ENCODE peak calls at places on chromosomes 11 and 22, in six cellular contexts. L, R, G, C, X and T are unnamed samples.
A peak's percentile ranks its signal among the peaks of the same experiment; 100 is the strongest.

GRCh38 chr11:128720522-128720985 is 26.7 kb downstream of the FLI1 start:
- DNase-seq in L (no peak), R (no peak), G (no peak), C (no peak), X (no peak), T (no peak)

GRCh38 chr22:26740253-26740652 is 82.9 kb downstream of the MIAT start:
- DNase-seq in L (peak; percentile 33), R (no peak), G (no peak), C (no peak), X (no peak), T (no peak)

GRCh38 chr11:68946416-68947090 is 34.2 kb downstream of the MRGPRD start:
- DNase-seq in L (no peak), R (peak; percentile 63), G (peak; percentile 52), C (no peak), X (peak; percentile 42), T (no peak)

GRCh38 chr22:25630446-25630845 is 66.0 kb downstream of the GRK3 start:
- DNase-seq in L (no peak), R (no peak), G (no peak), C (no peak), X (no peak), T (no peak)

GRCh38 chr11:85787809-85788805 is 22.8 kb downstream of the SYTL2 start:
- DNase-seq in L (no peak), R (no peak), G (no peak), C (peak; percentile 25), X (no peak), T (peak; percentile 90)

GRCh38 chr11:59266491-59266890 is 53.8 kb upstream of the MPEG1 start:
- DNase-seq in L (no peak), R (peak; percentile 71), G (no peak), C (no peak), X (no peak), T (no peak)

GRCh38 chr11:119483881-119484371 is 61.0 kb upstream of the THY1 start:
- DNase-seq in L (no peak), R (no peak), G (no peak), C (peak; percentile 10), X (no peak), T (no peak)

GRCh38 chr22:37659066-37659896 is 758 bp downstream of the PDXP start:
- DNase-seq in L (no peak), R (no peak), G (no peak), C (peak; percentile 64), X (no peak), T (peak; percentile 96)

GRCh38 chr22:27686534-27686933 is 115.0 kb downstream of the MN1 start:
- DNase-seq in L (no peak), R (peak; percentile 20), G (no peak), C (peak; percentile 85), X (peak; percentile 17), T (peak; percentile 36)

GRCh38 chr22:47044722-47045545 is 282.5 kb downstream of the TBC1D22A start:
- DNase-seq in L (no peak), R (no peak), G (no peak), C (no peak), X (no peak), T (no peak)

GRCh38 chr11:108870373-108871020 is 205.6 kb downstream of the DDX10 start:
- DNase-seq in L (no peak), R (no peak), G (peak; percentile 50), C (no peak), X (peak; percentile 47), T (no peak)

GRCh38 chr11:116837231-116838091 is at the start of gene APOA1:
- DNase-seq in L (no peak), R (no peak), G (no peak), C (no peak), X (no peak), T (peak; percentile 75)

GRCh38 chr11:235998-236773 is at the start of gene SIRT3:
- DNase-seq in L (peak; percentile 79), R (peak; percentile 92), G (no peak), C (peak; percentile 90), X (peak; percentile 49), T (peak; percentile 92)

GRCh38 chr11:9765320-9766101 is 101.6 kb downstream of the SWAP70 start:
- DNase-seq in L (peak; percentile 39), R (no peak), G (peak; percentile 97), C (peak; percentile 33), X (peak; percentile 23), T (no peak)

GRCh38 chr11:4092031-4092430 is 2.6 kb upstream of the RRM1 start:
- DNase-seq in L (no peak), R (no peak), G (no peak), C (no peak), X (no peak), T (no peak)

GRCh38 chr22:37018815-37019308 is 385 bp downstream of the TST start:
- DNase-seq in L (peak; percentile 41), R (peak; percentile 28), G (no peak), C (peak; percentile 57), X (no peak), T (peak; percentile 68)

GRCh38 chr11:90589735-90590134 is 366.9 kb upstream of the CHORDC1 start:
- DNase-seq in L (no peak), R (no peak), G (no peak), C (no peak), X (no peak), T (no peak)

GRCh38 chr11:36316049-36316448 is 20.0 kb downstream of the PRR5L start:
- DNase-seq in L (no peak), R (no peak), G (no peak), C (no peak), X (no peak), T (no peak)

GRCh38 chr11:2221591-2221990 is 48.8 kb downstream of the ASCL2 start:
- DNase-seq in L (no peak), R (no peak), G (no peak), C (no peak), X (no peak), T (no peak)

GRCh38 chr22:48713266-48714205 is 1114.1 kb downstream of the BRD1 start:
- DNase-seq in L (no peak), R (no peak), G (no peak), C (no peak), X (no peak), T (no peak)

GRCh38 chr22:42974223-42974622 is 40.7 kb downstream of the PACSIN2 start:
- DNase-seq in L (no peak), R (no peak), G (no peak), C (no peak), X (no peak), T (peak; percentile 53)

GRCh38 chr11:64608636-64609035 is 17.6 kb downstream of the SLC22A12 start:
- DNase-seq in L (no peak), R (no peak), G (no peak), C (no peak), X (no peak), T (no peak)

GRCh38 chr11:20042025-20042639 is 118.1 kb downstream of the DBX1 start:
- DNase-seq in L (no peak), R (no peak), G (no peak), C (no peak), X (no peak), T (no peak)

GRCh38 chr11:121225402-121225801 is 67.2 kb upstream of the SC5D start:
- DNase-seq in L (no peak), R (no peak), G (no peak), C (no peak), X (no peak), T (peak; percentile 67)

GRCh38 chr11:93986716-93987115 is 34.4 kb upstream of the HEPHL1 start:
- DNase-seq in L (no peak), R (peak; percentile 46), G (no peak), C (peak; percentile 69), X (no peak), T (peak; percentile 2)

GRCh38 chr11:76048763-76049162 is 157.5 kb downstream of the WNT11 start:
- DNase-seq in L (no peak), R (no peak), G (no peak), C (peak; percentile 68), X (no peak), T (no peak)

GRCh38 chr22:19884954-19885751 is 30.5 kb upstream of the GNB1L start:
- DNase-seq in L (no peak), R (no peak), G (no peak), C (peak; percentile 8), X (no peak), T (no peak)

GRCh38 chr11:69836401-69836800 is 17.2 kb upstream of the FGF3 start:
- DNase-seq in L (no peak), R (no peak), G (no peak), C (no peak), X (no peak), T (no peak)

GRCh38 chr11:124167852-124168251 is 15.3 kb upstream of the OR10D3 start:
- DNase-seq in L (no peak), R (no peak), G (no peak), C (no peak), X (no peak), T (no peak)

GRCh38 chr11:37762079-37762478 is 1164.0 kb upstream of the RAG2 start:
- DNase-seq in L (no peak), R (no peak), G (no peak), C (no peak), X (no peak), T (no peak)

GRCh38 chr11:811446-812245 is 1.9 kb downstream of the RPLP2 start:
- DNase-seq in L (no peak), R (no peak), G (no peak), C (no peak), X (no peak), T (peak; percentile 29)

GRCh38 chr11:61919841-61920631 is 2.7 kb upstream of the RAB3IL1 start:
- DNase-seq in L (no peak), R (no peak), G (no peak), C (no peak), X (no peak), T (peak; percentile 22)

GRCh38 chr11:9030601-9031000 is 26.8 kb upstream of the NRIP3 start:
- DNase-seq in L (no peak), R (no peak), G (no peak), C (no peak), X (no peak), T (no peak)

GRCh38 chr11:66745356-66746235 is 16.6 kb upstream of the SPTBN2 start:
- DNase-seq in L (no peak), R (peak; percentile 41), G (no peak), C (peak; percentile 49), X (no peak), T (peak; percentile 85)

GRCh38 chr11:134139873-134140331 is 71.0 kb downstream of the JAM3 start:
- DNase-seq in L (peak; percentile 69), R (peak; percentile 67), G (no peak), C (peak; percentile 64), X (peak; percentile 62), T (peak; percentile 67)

GRCh38 chr11:95897731-95898130 is 26.2 kb downstream of the MTMR2 start:
- DNase-seq in L (no peak), R (no peak), G (peak; percentile 17), C (no peak), X (no peak), T (no peak)

GRCh38 chr11:2462986-2463765 is 18.4 kb downstream of the KCNQ1 start:
- DNase-seq in L (no peak), R (no peak), G (no peak), C (peak; percentile 97), X (no peak), T (peak; percentile 93)

GRCh38 chr11:121473064-121473777 is 20.5 kb upstream of the SORL1-AS1 start:
- DNase-seq in L (no peak), R (no peak), G (no peak), C (no peak), X (no peak), T (no peak)

GRCh38 chr22:49136041-49136815 is 691.4 kb downstream of the BRD1 start:
- DNase-seq in L (no peak), R (no peak), G (no peak), C (no peak), X (no peak), T (no peak)